ENCODE peak calls at places on chromosomes 11 and 22, in four cellular contexts. C is left ventricle myocardium inferior, L is PC-3, U is bronchial epithelial cell. G is an unnamed sample.

GRCh38 chr22:25136953-25137576 is 62.6 kb upstream of the CRYBB3 start:
- DNase-seq in C (no peak), L (no peak), U (no peak), G (no peak)

GRCh38 chr11:128796275-128796674 is 70.8 kb downstream of the KCNJ1 start:
- DNase-seq in C (no peak), L (peak; percentile 52), U (no peak), G (peak; percentile 53)

GRCh38 chr11:128448487-128448886 is 138.9 kb downstream of the ETS1 start:
- DNase-seq in C (no peak), L (peak; percentile 100), U (peak; percentile 94), G (peak; percentile 59)

GRCh38 chr11:123408619-123409455 is 21.2 kb upstream of the GRAMD1B start:
- DNase-seq in C (no peak), L (no peak), U (no peak), G (no peak)

GRCh38 chr11:110128161-110128560 is 35.0 kb downstream of the ZC3H12C start:
- DNase-seq in C (no peak), L (no peak), U (no peak), G (peak; percentile 69)

GRCh38 chr11:19714387-19715363 is 2.0 kb downstream of the NAV2 start:
- DNase-seq in C (peak; percentile 53), L (peak; percentile 67), U (peak; percentile 17), G (peak; percentile 90)

GRCh38 chr22:33577862-33578411 is 342.3 kb downstream of the LARGE1 start:
- DNase-seq in C (no peak), L (no peak), U (no peak), G (no peak)

GRCh38 chr22:39384750-39385480 is 14.7 kb upstream of the TAB1 start:
- DNase-seq in C (no peak), L (peak; percentile 23), U (peak; percentile 13), G (no peak)

GRCh38 chr11:62169448-62169847 is 20.6 kb upstream of the SCGB1D1 start:
- DNase-seq in C (peak; percentile 38), L (no peak), U (no peak), G (peak; percentile 13)

GRCh38 chr11:101582242-101583052 is 1.4 kb downstream of the TRPC6 start:
- DNase-seq in C (peak; percentile 14), L (no peak), U (peak; percentile 50), G (peak; percentile 48)

GRCh38 chr11:47918370-47918690 is 62.0 kb upstream of the PTPRJ start:
- DNase-seq in C (no peak), L (no peak), U (no peak), G (no peak)
- H3K4me3 ChIP-seq in C (peak overlapping the region; percentile 30), L (no peak overlapping the region), U (no peak overlapping the region), G (no peak overlapping the region)

GRCh38 chr11:86355256-86355655 is 19.4 kb upstream of the CCDC81 start:
- DNase-seq in C (no peak), L (no peak), U (no peak), G (no peak)
- TF ChIP-seq CTCF in C (no peak), L (no peak), U (no peak), G (no peak)

GRCh38 chr11:77519847-77520246 is 46.0 kb upstream of the PAK1 start:
- DNase-seq in C (no peak), L (no peak), U (no peak), G (no peak)
- H3K4me3 ChIP-seq in C (no peak overlapping the region), L (no peak overlapping the region), U (no peak overlapping the region), G (no peak overlapping the region)

GRCh38 chr11:35955636-35956035 is 11.8 kb downstream of the LDLRAD3 start:
- DNase-seq in C (no peak), L (no peak), U (no peak), G (no peak)
- TF ChIP-seq CTCF in C (no peak), L (no peak), U (no peak), G (no peak)

GRCh38 chr11:76911415-76911808 is 50.7 kb downstream of the ACER3 start:
- DNase-seq in C (no peak), L (no peak), U (no peak), G (no peak)

GRCh38 chr11:76918941-76919386 is 58.2 kb downstream of the ACER3 start:
- DNase-seq in C (no peak), L (peak; percentile 82), U (peak; percentile 65), G (peak; percentile 55)

GRCh38 chr11:76919887-76920746 is 59.4 kb downstream of the ACER3 start:
- DNase-seq in C (peak; percentile 61), L (peak; percentile 96), U (peak; percentile 76), G (peak; percentile 85)

GRCh38 chr11:76919467-76919866 is 58.7 kb downstream of the ACER3 start:
- DNase-seq in C (no peak), L (no peak), U (no peak), G (no peak)

GRCh38 chr11:76916712-76917111 is 56.0 kb downstream of the ACER3 start:
- DNase-seq in C (no peak), L (no peak), U (no peak), G (no peak)
- H3K4me3 ChIP-seq in C (no peak overlapping the region), L (no peak overlapping the region), U (no peak overlapping the region), G (no peak overlapping the region)

GRCh38 chr11:15216678-15217077 is 102.0 kb downstream of the INSC start:
- DNase-seq in C (no peak), L (no peak), U (peak; percentile 12), G (no peak)
- TF ChIP-seq CTCF in C (no peak), L (peak; percentile 40), U (peak; percentile 61), G (peak; percentile 48)

DNA sequence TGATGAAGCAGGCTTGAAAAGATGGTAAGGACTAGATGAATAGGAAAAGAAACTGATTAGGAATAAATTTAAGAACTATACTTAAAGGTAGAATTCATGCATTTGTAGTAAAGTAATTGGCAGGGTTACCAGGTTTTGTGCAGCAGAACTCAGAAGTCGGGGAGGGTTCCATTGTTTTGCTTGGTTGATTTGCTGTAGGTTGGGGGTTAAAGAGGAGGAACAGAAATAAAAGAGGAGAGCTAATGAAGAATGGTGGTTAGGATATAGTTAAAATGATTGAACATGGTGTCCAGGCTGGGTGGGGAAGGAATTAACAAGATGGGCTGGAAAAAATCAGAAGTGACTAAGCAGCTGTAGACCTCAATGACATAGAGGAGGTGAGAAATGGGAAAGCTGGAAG is 5.5 kb upstream of the SPON1 start:
- DNase-seq in C (no peak), L (no peak), U (no peak), G (no peak)
- H3K4me3 ChIP-seq in C (no peak overlapping the region), L (no peak overlapping the region), U (no peak overlapping the region), G (no peak overlapping the region)

GRCh38 chr11:88544656-88545280 is 207.2 kb upstream of the CTSC start:
- DNase-seq in C (no peak), L (no peak), U (no peak), G (peak; percentile 68)
- TF ChIP-seq CTCF in C (no peak), L (peak; percentile 8), U (no peak), G (no peak)

DNA sequence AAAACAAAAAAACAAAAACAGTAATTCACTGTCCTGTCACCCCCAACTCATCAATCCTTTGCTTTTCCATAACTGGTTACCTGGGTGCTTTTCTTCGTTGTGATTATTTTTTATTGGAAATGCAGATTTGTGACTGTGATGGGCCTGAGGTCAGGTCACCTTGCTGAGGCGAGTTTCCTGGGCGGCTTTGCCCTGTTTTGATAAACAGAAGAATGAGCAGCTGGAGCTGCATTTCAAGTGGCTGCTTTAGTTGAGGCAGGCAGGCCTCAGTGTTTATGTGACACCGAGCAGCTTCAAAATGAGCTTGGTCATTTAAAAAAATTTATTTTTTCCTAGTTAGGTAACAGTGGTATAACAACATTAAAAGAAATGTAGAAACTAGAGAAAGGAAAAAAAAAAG is 22.2 kb downstream of the PTPRJ start:
- DNase-seq in C (no peak), L (no peak), U (no peak), G (no peak)
- H3K4me3 ChIP-seq in C (no peak overlapping the region), L (no peak overlapping the region), U (no peak overlapping the region), G (no peak overlapping the region)